ENCODE peak calls at places on chromosomes 12 and 14, in four cellular contexts. T is H1, K is IMR-90, B is mesendoderm. J is an unnamed sample.

GRCh38 chr12:25387136-25388050 is 136.7 kb upstream of the KRAS start:
- DNase-seq in B (peak), K (peak), T (peak), J (peak)

GRCh38 chr12:105334568-105334967 is 4.1 kb downstream of the C12orf75 start:
- DNase-seq in B (peak), K (peak), T (no peak), J (no peak)

GRCh38 chr12:112998997-112999767 is 20.9 kb downstream of the OAS2 start:
- DNase-seq in B (no peak), K (no peak), T (no peak), J (peak)

GRCh38 chr14:100634026-100634425 is 46.8 kb upstream of the BEGAIN start:
- DNase-seq in B (no peak), T (no peak), K (no peak), J (no peak)

GRCh38 chr12:98416845-98417244 is 98.5 kb upstream of the TMPO start:
- DNase-seq in B (peak), T (no peak), K (peak), J (no peak)

GRCh38 chr14:90087433-90087832 is 25.6 kb downstream of the KCNK13 start:
- DNase-seq in K (peak), B (no peak), T (no peak), J (no peak)

GRCh38 chr12:113422030-113422900 is at the start of gene SDSL:
- DNase-seq in B (peak), T (no peak), K (peak), J (peak)

GRCh38 chr14:100586520-100587247 is 533 bp downstream of the BEGAIN start:
- DNase-seq in B (no peak), K (no peak), T (peak), J (no peak)

GRCh38 chr12:94678396-94678795 is 28.0 kb upstream of the TMCC3 start:
- DNase-seq in B (no peak), T (no peak), K (no peak), J (no peak)

GRCh38 chr12:130162771-130163460 is 652 bp downstream of the FZD10 start:
- DNase-seq in K (no peak), B (peak), T (peak), J (peak)

GRCh38 chr12:123113038-123113437 is 37.9 kb downstream of the PITPNM2 start:
- DNase-seq in K (no peak), T (no peak), B (no peak), J (no peak)

GRCh38 chr14:101918125-101918989 is 46.0 kb upstream of the DYNC1H1 start:
- DNase-seq in K (no peak), T (no peak), B (peak), J (no peak)

GRCh38 chr12:69475237-69475984 is 5.2 kb downstream of the FRS2 start:
- DNase-seq in T (no peak), K (peak), B (no peak), J (no peak)

GRCh38 chr14:75059642-75060041 is 4.2 kb downstream of the ACYP1 start:
- DNase-seq in B (no peak), K (peak), T (no peak), J (no peak)

GRCh38 chr12:90938451-90938850 is 16.5 kb downstream of the CCER1 start:
- DNase-seq in B (peak), K (peak), T (no peak), J (no peak)

GRCh38 chr12:80264386-80264785 is 165.0 kb downstream of the OTOGL start:
- DNase-seq in K (no peak), B (no peak), T (no peak), J (no peak)

GRCh38 chr14:100575266-100575995 is 11.8 kb downstream of the BEGAIN start:
- DNase-seq in K (no peak), B (no peak), T (no peak), J (no peak)

GRCh38 chr12:107526555-107527180 is 158.9 kb upstream of the PWP1 start:
- DNase-seq in B (no peak), T (no peak), K (no peak), J (no peak)

GRCh38 chr12:6294156-6294532 is 16.3 kb upstream of the PLEKHG6 start:
- DNase-seq in T (no peak), K (no peak), B (no peak), J (no peak)

GRCh38 chr12:113359939-113360748 is 1.8 kb downstream of the PLBD2 start:
- DNase-seq in B (peak), K (no peak), T (no peak), J (no peak)

GRCh38 chr14:75379246-75379929 is 48.4 kb upstream of the JDP2 start:
- DNase-seq in K (no peak), T (no peak), B (no peak), J (no peak)

GRCh38 chr14:80356413-80356812 is 145.1 kb upstream of the DIO2 start:
- DNase-seq in B (peak), K (peak), T (no peak), J (no peak)

GRCh38 chr12:120213758-120214157 is 12.8 kb upstream of the RPLP0 start:
- DNase-seq in T (no peak), B (no peak), K (no peak), J (no peak)

GRCh38 chr12:47736877-47737676 is 11.8 kb upstream of the ENDOU start:
- DNase-seq in T (no peak), B (no peak), K (peak), J (peak)

GRCh38 chr12:52010152-52010622 is 3.4 kb downstream of the TAMALIN start:
- DNase-seq in K (peak), T (peak), B (peak), J (peak)

GRCh38 chr14:91946313-91947195 is 940 bp downstream of the FBLN5 start:
- DNase-seq in T (peak), K (peak), B (no peak), J (no peak)

GRCh38 chr14:68471029-68471963 is 321.6 kb downstream of the ZFP36L1 start:
- DNase-seq in B (no peak), K (no peak), T (peak), J (peak)

GRCh38 chr12:54337280-54337842 is 12.4 kb downstream of the COPZ1 start:
- DNase-seq in T (no peak), K (no peak), B (no peak), J (no peak)

GRCh38 chr14:77439861-77440260 is 16.5 kb upstream of the NOXRED1 start:
- DNase-seq in B (no peak), T (no peak), K (no peak), J (no peak)

GRCh38 chr12:114411081-114411836 is 5.3 kb upstream of the TBX5 start:
- DNase-seq in T (no peak), B (peak), K (peak), J (no peak)

GRCh38 chr12:45329238-45329637 is 113.3 kb downstream of the ANO6 start:
- DNase-seq in T (no peak), K (no peak), B (no peak), J (no peak)

GRCh38 chr14:52363001-52363704 is 49.0 kb downstream of the PTGER2 start:
- DNase-seq in T (no peak), K (no peak), B (no peak), J (no peak)

GRCh38 chr12:2547273-2548044 is 247.3 kb upstream of the FKBP4 start:
- DNase-seq in T (no peak), K (no peak), B (no peak), J (no peak)

GRCh38 chr14:98366429-98366828 is 905.6 kb downstream of the BCL11B start:
- DNase-seq in B (no peak), K (no peak), T (no peak), J (no peak)

GRCh38 chr12:132413931-132414588 is 75.9 kb upstream of the FBRSL1 start:
- DNase-seq in K (no peak), B (no peak), T (peak), J (no peak)

GRCh38 chr12:75936525-75937450 is 94.8 kb downstream of the PHLDA1 start:
- DNase-seq in B (peak), T (no peak), K (no peak), J (no peak)

GRCh38 chr12:52020539-52021336 is 14.0 kb downstream of the TAMALIN start:
- DNase-seq in B (peak), T (peak), K (peak), J (peak)

GRCh38 chr12:59823535-59823934 is 227.7 kb downstream of the SLC16A7 start:
- DNase-seq in B (no peak), K (peak), T (no peak), J (no peak)
- H4K5ac ChIP-seq in B (no peak), K (no peak), T (no peak), J (no peak)

GRCh38 chr14:64202731-64203130 is 91.4 kb downstream of the ESR2 start:
- DNase-seq in T (no peak), B (no peak), K (no peak), J (no peak)
- H4K5ac ChIP-seq in T (no peak), B (no peak), K (no peak), J (no peak)

DNA sequence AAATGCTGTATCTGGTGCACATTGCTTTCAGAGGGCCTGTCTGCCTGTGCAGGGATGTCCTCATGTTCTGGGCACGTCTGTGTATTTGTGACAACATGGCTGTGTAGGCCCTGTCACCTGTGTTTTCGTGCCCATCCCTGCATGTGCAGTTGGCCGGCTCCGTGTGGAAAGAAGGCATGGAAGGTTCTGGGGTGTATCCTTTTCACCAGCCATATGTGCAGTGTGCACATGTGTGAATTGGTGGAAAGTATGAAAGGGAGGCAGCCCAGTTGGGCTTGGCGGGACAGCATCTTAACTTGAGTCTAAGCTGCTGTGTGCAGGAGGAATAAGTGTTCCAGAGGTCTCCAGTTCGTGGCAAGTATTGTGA is 645 bp downstream of the TSPAN11 start:
- DNase-seq in T (no peak), B (no peak), K (no peak), J (no peak)
- H4K5ac ChIP-seq in T (peak), B (no peak), K (no peak), J (no peak)

GRCh38 chr12:55585817-55586216 is 13.5 kb downstream of the OR2AP1 start:
- DNase-seq in K (no peak), T (no peak), B (no peak), J (no peak)
- H4K5ac ChIP-seq in K (no peak), T (no peak), B (no peak), J (no peak)

J was measured in H9.